ENCODE peak calls at places on chromosomes 6 and 20, in nine cellular contexts. I is astrocyte of the cerebellum, Q is IMR-90, Y is psoas muscle, W is brain microvascular endothelial cell, L is AG04449, G is fibroblast of lung, S is OCI-LY7, K is PC-9. C is an unnamed sample.

GRCh38 chr6:13277231-13277630 is 51.1 kb downstream of the TBC1D7 start:
- DNase-seq in I (no peak), Q (no peak), Y (no peak), W (no peak), L (no peak), G (no peak), S (no peak), K (no peak), C (no peak)

GRCh38 chr20:23132930-23133559 is 46.9 kb upstream of the CD93 start:
- DNase-seq in I (no peak), Q (no peak), Y (no peak), W (no peak), L (no peak), G (no peak), S (no peak), K (no peak), C (no peak)

GRCh38 chr20:6767166-6767535 is 335 bp upstream of the BMP2 start:
- DNase-seq in I (no peak), Q (no peak), Y (no peak), W (no peak), L (no peak), G (no peak), S (no peak), K (no peak), C (no peak)

GRCh38 chr6:170221753-170222400 is 69.0 kb downstream of the DLL1 start:
- DNase-seq in I (no peak), Q (no peak), Y (no peak), W (no peak), L (no peak), G (no peak), S (no peak), K (no peak), C (no peak)

GRCh38 chr6:130843575-130844320 is 16.5 kb downstream of the SMLR1 start:
- DNase-seq in I (peak; percentile 48), Q (peak; percentile 33), Y (no peak), W (peak; percentile 42), L (no peak), G (peak; percentile 37), S (peak; percentile 19), K (no peak), C (peak; percentile 14)

GRCh38 chr6:20631525-20631924 is 97.3 kb downstream of the CDKAL1 start:
- DNase-seq in I (no peak), Q (no peak), Y (no peak), W (peak; percentile 36), L (no peak), G (no peak), S (no peak), K (no peak), C (no peak)

GRCh38 chr20:17747431-17747846 is 47.7 kb downstream of the BANF2 start:
- DNase-seq in I (peak; percentile 64), Q (peak; percentile 94), Y (peak; percentile 40), W (peak; percentile 92), L (peak; percentile 42), G (peak; percentile 92), S (no peak), K (peak; percentile 58), C (peak; percentile 12)

GRCh38 chr20:21725892-21726291 is 20.4 kb downstream of the PAX1 start:
- DNase-seq in I (no peak), Q (no peak), Y (no peak), W (no peak), L (no peak), G (no peak), S (no peak), K (no peak), C (no peak)

GRCh38 chr6:137725949-137726348 is 141.1 kb upstream of the TNFAIP3 start:
- DNase-seq in I (no peak), Q (no peak), Y (no peak), W (no peak), L (no peak), G (no peak), S (no peak), K (no peak), C (no peak)

GRCh38 chr20:44056010-44056698 is 130.8 kb downstream of the JPH2 start:
- DNase-seq in I (no peak), Q (no peak), Y (no peak), W (peak; percentile 23), L (no peak), G (no peak), S (no peak), K (peak; percentile 52), C (no peak)

GRCh38 chr6:82959385-82959941 is 106.2 kb downstream of the UBE3D start:
- DNase-seq in I (peak; percentile 94), Q (peak; percentile 70), Y (no peak), W (no peak), L (peak; percentile 52), G (peak; percentile 95), S (no peak), K (no peak), C (peak; percentile 65)

GRCh38 chr20:59042796-59043621 is 423 bp upstream of the PRELID3B start:
- DNase-seq in I (no peak), Q (peak; percentile 85), Y (peak; percentile 93), W (peak; percentile 73), L (no peak), G (peak; percentile 81), S (peak; percentile 96), K (peak; percentile 98), C (peak; percentile 43)

GRCh38 chr20:46850416-46850815 is 44.2 kb upstream of the EYA2 start:
- DNase-seq in I (no peak), Q (no peak), Y (no peak), W (no peak), L (no peak), G (no peak), S (no peak), K (no peak), C (no peak)

GRCh38 chr6:136676075-136676474 is 116.2 kb downstream of the MAP3K5 start:
- DNase-seq in I (no peak), Q (no peak), Y (no peak), W (no peak), L (no peak), G (no peak), S (no peak), K (no peak), C (no peak)

GRCh38 chr6:142482973-142483372 is 181.2 kb downstream of the ADGRG6 start:
- DNase-seq in I (no peak), Q (peak; percentile 21), Y (no peak), W (no peak), L (no peak), G (no peak), S (no peak), K (no peak), C (no peak)

GRCh38 chr6:131459005-131459404 is 114.0 kb upstream of the ARG1 start:
- DNase-seq in I (no peak), Q (no peak), Y (no peak), W (no peak), L (no peak), G (no peak), S (no peak), K (no peak), C (no peak)

GRCh38 chr20:44830523-44830922 is 20.2 kb upstream of the RIMS4 start:
- DNase-seq in I (no peak), Q (no peak), Y (no peak), W (no peak), L (no peak), G (no peak), S (no peak), K (no peak), C (no peak)

GRCh38 chr6:27873101-27874030 is 38.8 kb downstream of the OR2B2 start:
- DNase-seq in I (no peak), Q (peak; percentile 83), Y (peak; percentile 21), W (no peak), L (no peak), G (peak; percentile 77), S (peak; percentile 87), K (peak; percentile 69), C (no peak)
- TF ChIP-seq CTCF in I (no peak), Q (no peak), Y (no peak), W (no peak), L (no peak), G (no peak), S (peak; percentile 43), K (no peak), C (no peak)

GRCh38 chr20:51023617-51024155 is 779 bp upstream of the KCNG1 start:
- DNase-seq in I (no peak), Q (no peak), Y (no peak), W (no peak), L (no peak), G (no peak), S (no peak), K (no peak), C (no peak)
- H3K4me3 ChIP-seq in I (peak overlapping the region; percentile 68), Q (peak overlapping the region; percentile 76), Y (peak overlapping the region; percentile 55), W (peak overlapping the region; percentile 88), L (peak overlapping the region; percentile 70), G (no peak overlapping the region), S (no peak overlapping the region), K (no peak overlapping the region), C (peak overlapping the region; percentile 48)

DNA sequence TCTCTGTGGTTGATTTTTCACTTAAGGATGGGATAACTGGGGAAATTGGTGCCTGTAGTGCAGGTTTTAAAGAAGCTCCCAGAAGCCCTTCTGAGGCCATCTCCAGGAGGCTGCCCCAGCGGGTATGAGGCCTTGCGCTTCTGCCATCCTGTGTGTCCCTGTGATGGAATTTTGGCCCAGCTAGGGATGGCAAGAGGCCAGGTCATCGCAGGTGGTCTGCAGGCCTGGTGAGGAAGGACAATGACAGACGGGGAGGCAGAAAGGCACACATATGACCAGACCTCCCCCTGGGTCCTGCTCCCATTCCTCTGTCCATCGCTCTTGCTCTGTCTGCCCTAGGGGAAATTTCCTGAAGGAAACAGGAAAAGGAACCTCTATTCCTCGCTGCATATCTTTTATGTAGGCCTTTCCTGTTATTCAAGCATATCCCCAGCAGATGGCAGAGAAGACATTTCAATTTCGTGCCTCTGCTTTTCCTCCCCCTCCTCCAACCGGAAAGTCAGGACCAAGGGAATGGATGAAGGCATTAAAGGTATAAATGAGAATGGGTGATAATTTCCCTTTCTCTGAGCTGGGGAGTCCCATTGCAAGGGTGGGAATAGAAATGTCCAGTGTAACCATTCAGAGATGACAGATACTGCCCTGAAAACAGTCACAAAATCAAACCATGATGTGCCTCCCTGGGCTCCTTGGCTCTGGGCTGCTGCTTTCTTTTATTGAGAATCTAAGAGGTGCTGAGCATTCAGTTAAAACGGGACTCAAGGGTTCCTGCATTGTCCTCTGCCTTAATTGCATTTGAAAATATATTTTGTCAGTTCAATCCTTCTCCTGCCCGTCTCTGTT is 17.6 kb upstream of the HLA-F start:
- DNase-seq in I (peak; percentile 15), Q (peak; percentile 53), Y (no peak), W (no peak), L (peak; percentile 10), G (peak; percentile 25), S (peak; percentile 27), K (peak; percentile 47), C (no peak)
- TF ChIP-seq CTCF in I (peak; percentile 40), Q (peak; percentile 70), Y (peak; percentile 46), W (peak; percentile 50), L (peak; percentile 54), G (peak; percentile 67), S (peak; percentile 80), K (peak; percentile 74), C (peak; percentile 51)

DNA sequence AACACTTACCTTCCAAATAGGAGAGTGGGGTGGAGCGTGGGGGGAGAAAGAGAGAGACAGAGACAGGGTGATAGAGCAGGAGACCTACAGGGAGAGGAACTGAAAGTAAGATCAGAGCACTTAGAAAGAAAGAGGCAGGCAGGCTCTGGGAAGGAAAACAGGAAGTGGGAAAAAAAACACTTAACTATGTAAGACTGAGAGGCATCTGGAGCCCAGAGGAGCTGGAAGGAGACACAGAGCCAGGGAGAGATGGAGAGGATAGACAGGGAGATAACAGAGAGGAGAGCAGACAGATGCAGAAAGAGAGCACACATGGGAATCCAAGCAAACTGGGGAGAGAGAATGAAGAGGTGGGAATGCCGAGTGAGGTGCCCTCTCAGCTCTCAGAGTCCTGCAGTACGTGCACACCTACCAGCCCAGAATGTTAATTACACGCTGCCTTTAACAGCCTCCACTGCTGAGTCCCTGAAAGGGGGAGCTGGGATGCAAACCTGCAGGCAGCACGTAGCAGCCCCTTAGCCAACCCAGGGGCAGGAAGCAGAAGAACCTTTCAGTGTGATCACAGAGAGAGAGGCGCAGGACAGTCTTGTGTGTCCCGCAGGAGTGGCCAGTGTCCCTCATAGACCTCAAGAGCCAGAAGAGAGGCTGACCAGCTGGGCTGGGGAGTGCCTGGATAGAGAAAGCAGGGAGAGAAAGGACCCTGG is 132.7 kb upstream of the LRFN2 start:
- DNase-seq in I (peak; percentile 4), Q (peak; percentile 50), Y (no peak), W (peak; percentile 35), L (peak; percentile 41), G (peak; percentile 55), S (peak; percentile 65), K (no peak), C (no peak)
- H3K4me3 ChIP-seq in I (no peak overlapping the region), Q (no peak overlapping the region), Y (no peak overlapping the region), W (no peak overlapping the region), L (peak overlapping the region; percentile 30), G (no peak overlapping the region), S (peak overlapping the region; percentile 47), K (no peak overlapping the region), C (no peak overlapping the region)

C was measured in retinal pigment epithelial cell.